ENCODE peak calls at places on chromosomes 2 and 18, in four cellular contexts. J, M, P and D are unnamed samples.

GRCh38 chr2:108169982-108170625 is 69.7 kb upstream of the SULT1C3 start:
- DNase-seq in M (peak; percentile 24), J (no peak), P (peak; percentile 10), D (no peak)

GRCh38 chr2:200158586-200159365 is 147.7 kb upstream of the SPATS2L start:
- DNase-seq in M (no peak), J (no peak), P (no peak), D (no peak)

GRCh38 chr2:62071126-62071598 is 124.8 kb upstream of the B3GNT2 start:
- DNase-seq in P (no peak), J (no peak), M (no peak), D (no peak)

GRCh38 chr2:120014231-120014990 is 1.5 kb downstream of the EPB41L5 start:
- DNase-seq in P (no peak), M (no peak), J (no peak), D (no peak)

GRCh38 chr2:191158751-191159150 is 8.0 kb upstream of the STAT4 start:
- DNase-seq in P (no peak), M (no peak), J (no peak), D (no peak)

GRCh38 chr18:49006641-49007136 is 55.9 kb upstream of the SMAD7 start:
- DNase-seq in J (no peak), M (no peak), P (no peak), D (no peak)

GRCh38 chr2:13001408-13001807 is 284.7 kb downstream of the TRIB2 start:
- DNase-seq in M (no peak), J (no peak), P (no peak), D (no peak)

GRCh38 chr2:28359222-28360065 is 33.2 kb upstream of the FOSL2 start:
- DNase-seq in J (peak; percentile 66), P (peak; percentile 7), M (peak; percentile 55), D (no peak)

GRCh38 chr2:137912358-137912757 is 51.9 kb upstream of the HNMT start:
- DNase-seq in M (no peak), P (no peak), J (no peak), D (no peak)

GRCh38 chr2:240021488-240022104 is 3.5 kb downstream of the NDUFA10 start:
- DNase-seq in P (peak; percentile 66), J (no peak), M (peak; percentile 44), D (no peak)

DNA sequence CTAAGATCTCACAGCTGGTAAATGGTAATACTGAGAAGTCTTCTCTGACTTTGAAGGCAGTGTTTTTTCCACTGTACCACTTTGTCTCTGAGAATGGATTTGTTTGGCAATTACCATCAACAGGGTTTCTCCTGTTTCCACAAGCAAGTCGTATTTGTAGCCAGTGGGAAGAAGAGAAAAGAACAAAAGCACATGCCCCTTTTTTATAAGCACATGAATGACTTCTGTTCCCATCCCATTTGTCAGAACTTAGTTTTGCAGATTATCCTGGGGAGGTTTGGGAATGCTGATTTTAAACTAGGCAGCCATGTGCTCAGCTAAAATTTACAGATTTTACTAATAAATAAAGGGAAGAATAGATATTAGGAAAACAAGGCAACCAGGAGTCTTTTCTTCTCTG is 92.9 kb upstream of the ZSWIM2 start:
- DNase-seq in P (no peak), M (no peak), J (no peak), D (no peak)
- H3K36me3 ChIP-seq in P (no peaks in the 10 kb centered on the region), M (no peaks in the 10 kb centered on the region), J (no peaks in the 10 kb centered on the region), D (no peaks in the 10 kb centered on the region)

GRCh38 chr2:15616850-15617777 is 25.4 kb downstream of the DDX1 start:
- DNase-seq in P (no peak), M (no peak), J (no peak), D (no peak)
- H3K36me3 ChIP-seq in P (peaks cover 86% of the 10 kb centered on the region), M (peaks cover 18% of the 10 kb centered on the region), J (peaks cover 11% of the 10 kb centered on the region), D (peaks cover 56% of the 10 kb centered on the region)

DNA sequence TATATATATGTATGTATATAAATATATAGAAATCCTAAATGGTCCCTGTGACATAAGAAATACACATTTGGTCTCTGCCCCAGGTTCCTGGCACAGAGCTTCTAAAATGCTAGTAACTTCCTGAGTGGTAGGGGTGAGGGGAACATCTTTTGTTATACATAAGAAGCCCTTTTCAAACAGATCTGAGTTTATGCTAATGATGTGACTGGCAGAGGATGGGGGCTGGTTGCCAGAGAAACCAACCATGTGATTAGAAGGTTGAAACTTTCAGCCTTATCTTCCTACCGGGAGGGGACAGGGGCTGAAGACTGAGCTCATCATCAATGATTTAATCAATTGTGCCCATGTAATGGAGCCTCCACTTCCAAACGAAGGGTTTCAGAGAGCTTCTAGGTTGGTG is 16.3 kb downstream of the MFSD2B start:
- DNase-seq in J (no peak), M (no peak), P (no peak), D (no peak)
- H3K36me3 ChIP-seq in J (peaks cover 11% of the 10 kb centered on the region), M (peaks cover 6% of the 10 kb centered on the region), P (peaks cover 30% of the 10 kb centered on the region), D (peaks cover 42% of the 10 kb centered on the region)

GRCh38 chr2:201628545-201628944 is 14.8 kb downstream of the TMEM237 start:
- DNase-seq in J (no peak), P (no peak), M (no peak), D (no peak)

GRCh38 chr2:201631041-201631440 is 12.3 kb downstream of the TMEM237 start:
- DNase-seq in P (no peak), J (no peak), M (no peak), D (no peak)

GRCh38 chr2:201633862-201634261 is 9.4 kb downstream of the TMEM237 start:
- DNase-seq in J (no peak), M (no peak), P (no peak), D (no peak)

DNA sequence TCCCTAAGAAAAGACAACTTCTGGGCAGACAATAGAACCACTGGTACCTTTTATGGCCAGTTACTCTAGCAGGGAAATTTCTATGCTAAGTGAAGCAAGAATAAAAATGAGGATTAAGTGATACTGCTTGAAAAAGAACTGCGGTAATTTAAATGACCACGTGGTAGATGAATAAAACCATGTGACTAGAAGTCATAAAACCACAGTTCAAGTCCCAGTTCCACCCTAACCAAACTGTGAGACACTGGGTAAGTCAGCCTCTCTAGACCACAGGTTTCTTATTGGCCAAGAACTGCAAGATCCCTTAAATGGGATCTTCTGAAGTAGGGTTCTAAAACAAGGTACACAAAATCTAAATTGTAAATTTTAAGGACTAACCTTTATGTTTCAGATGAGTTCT is 12.7 kb downstream of the TMEM237 start:
- DNase-seq in J (no peak), P (no peak), M (no peak), D (no peak)
- H3K36me3 ChIP-seq in J (no peaks in the 10 kb centered on the region), P (peaks cover 94% of the 10 kb centered on the region), M (peaks cover 6% of the 10 kb centered on the region), D (no peaks in the 10 kb centered on the region)

GRCh38 chr2:241228860-241229516 is 40.5 kb downstream of the ANO7 start:
- DNase-seq in M (no peak), P (no peak), J (no peak), D (no peak)
- H3K36me3 ChIP-seq in M (peaks cover 59% of the 10 kb centered on the region), P (peaks cover 60% of the 10 kb centered on the region), J (peaks cover 61% of the 10 kb centered on the region), D (peaks cover 5% of the 10 kb centered on the region)

GRCh38 chr2:197240018-197240712 is 70.4 kb downstream of the ANKRD44 start:
- DNase-seq in M (no peak), J (no peak), P (peak; percentile 44), D (no peak)
- H3K36me3 ChIP-seq in M (no peaks in the 10 kb centered on the region), J (no peaks in the 10 kb centered on the region), P (no peaks in the 10 kb centered on the region), D (no peaks in the 10 kb centered on the region)

DNA sequence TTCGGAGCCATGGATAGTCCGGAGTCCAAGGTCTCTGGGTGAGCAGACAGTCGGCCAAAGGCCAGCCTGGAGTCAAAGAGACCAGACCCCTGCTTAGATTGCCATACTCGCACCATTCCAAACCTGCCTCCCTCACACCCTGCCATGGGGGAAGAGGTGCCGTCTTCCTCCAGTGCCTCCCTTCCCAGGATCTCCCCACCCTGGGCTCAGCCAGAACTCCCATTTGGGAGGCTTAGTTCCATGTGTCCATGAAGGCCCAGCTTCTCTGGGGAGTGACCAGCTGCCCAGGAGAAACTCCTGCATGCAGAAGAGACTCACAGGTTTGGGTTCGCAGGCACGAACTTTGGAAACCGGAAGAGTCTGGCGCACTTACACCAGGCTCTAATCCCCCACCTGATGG is 21.7 kb downstream of the IGFBP5 start:
- DNase-seq in P (no peak), M (no peak), J (no peak), D (no peak)
- H3K36me3 ChIP-seq in P (no peaks in the 10 kb centered on the region), M (peaks cover 23% of the 10 kb centered on the region), J (no peaks in the 10 kb centered on the region), D (peaks cover 4% of the 10 kb centered on the region)